ENCODE peak calls at places on chromosomes 7 and 10, in six cellular contexts. S is dorsolateral prefrontal cortex, O is brain microvascular endothelial cell, M is H9, K is cardiac fibroblast, Z is nephron progenitor cell. R is an unnamed sample.

GRCh38 chr10:2772791-2773644 is 294.3 kb upstream of the PFKP start:
- DNase-seq in Z (peak), M (no peak), O (no peak), S (no peak), K (no peak), R (peak)

GRCh38 chr7:101817031-101817929 is at the start of gene CUX1:
- DNase-seq in M (peak), O (no peak), Z (peak), K (no peak), S (no peak), R (peak)

GRCh38 chr7:154914580-154915380 is 88.1 kb downstream of the PAXIP1 start:
- DNase-seq in K (no peak), Z (no peak), S (no peak), O (no peak), M (peak), R (peak)

GRCh38 chr10:43264324-43264986 is 2.4 kb downstream of the RASGEF1A start:
- DNase-seq in S (no peak), K (no peak), Z (no peak), M (no peak), O (no peak), R (no peak)

GRCh38 chr7:116291937-116292336 is 81.6 kb downstream of the TES start:
- DNase-seq in K (no peak), Z (no peak), M (no peak), O (no peak), S (no peak), R (no peak)

GRCh38 chr10:100847440-100847839 is 65.3 kb upstream of the SLF2 start:
- DNase-seq in Z (no peak), K (no peak), M (no peak), S (no peak), O (peak), R (no peak)

GRCh38 chr10:42640610-42641229 is 2.4 kb upstream of the ZNF33B start:
- DNase-seq in M (peak), O (no peak), K (no peak), Z (no peak), S (no peak), R (no peak)

GRCh38 chr7:17599733-17600685 is 301.6 kb downstream of the AHR start:
- DNase-seq in K (peak), O (peak), S (no peak), M (no peak), Z (no peak), R (no peak)

GRCh38 chr10:70551971-70552422 is 50.5 kb downstream of the PRF1 start:
- DNase-seq in S (no peak), K (peak), M (no peak), Z (no peak), O (peak), R (no peak)

GRCh38 chr10:70552585-70552984 is 50.0 kb downstream of the PRF1 start:
- DNase-seq in S (no peak), Z (no peak), M (no peak), O (no peak), K (no peak), R (no peak)

GRCh38 chr10:70549351-70549961 is 53.1 kb downstream of the PRF1 start:
- DNase-seq in S (no peak), M (no peak), Z (no peak), K (no peak), O (no peak), R (no peak)

GRCh38 chr10:70549962-70550845 is 52.3 kb downstream of the PRF1 start:
- DNase-seq in M (peak), Z (peak), O (peak), K (peak), S (peak), R (peak)

DNA sequence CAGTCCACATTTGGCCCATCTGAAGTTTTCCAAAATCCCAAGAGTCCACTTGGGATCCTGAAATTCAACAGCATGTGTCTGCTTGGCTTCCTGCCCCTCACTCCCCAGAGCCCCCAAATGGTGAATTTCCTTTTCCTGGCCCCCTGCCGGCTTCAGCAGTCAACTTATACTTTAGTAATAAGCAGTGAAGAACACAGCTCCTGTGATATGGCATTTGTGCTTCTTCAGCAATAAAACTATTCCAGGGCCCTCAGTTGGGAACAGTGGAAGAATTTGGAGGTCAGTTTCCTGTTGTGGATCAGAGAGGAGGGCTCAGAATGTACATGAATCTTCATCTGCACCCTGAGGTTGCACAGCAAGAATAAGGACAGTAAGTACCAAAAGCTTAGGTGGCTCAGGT is 51.0 kb downstream of the PRF1 start:
- DNase-seq in M (no peak), S (no peak), O (no peak), K (peak), Z (no peak), R (no peak)
- TF ChIP-seq CTCF in M (no peak), S (no peak), O (peak), K (no peak), Z (no peak), R (no peak)

GRCh38 chr10:37109000-37109399 is 16.4 kb upstream of the ANKRD30A start:
- DNase-seq in O (no peak), S (no peak), Z (no peak), M (no peak), K (no peak), R (no peak)
- TF ChIP-seq CTCF in O (no peak), S (no peak), Z (no peak), M (no peak), K (no peak), R (no peak)

GRCh38 chr7:32036557-32036956 is 33.6 kb downstream of the PDE1C start:
- DNase-seq in K (no peak), Z (no peak), O (no peak), M (no peak), S (no peak), R (no peak)

GRCh38 chr7:32043688-32044087 is 26.5 kb downstream of the PDE1C start:
- DNase-seq in M (no peak), O (peak), K (peak), Z (no peak), S (no peak), R (no peak)

GRCh38 chr7:32037650-32038198 is 32.5 kb downstream of the PDE1C start:
- DNase-seq in M (no peak), K (no peak), Z (no peak), O (no peak), S (no peak), R (no peak)

GRCh38 chr7:32042900-32043299 is 27.3 kb downstream of the PDE1C start:
- DNase-seq in Z (no peak), K (no peak), M (no peak), S (no peak), O (no peak), R (no peak)

DNA sequence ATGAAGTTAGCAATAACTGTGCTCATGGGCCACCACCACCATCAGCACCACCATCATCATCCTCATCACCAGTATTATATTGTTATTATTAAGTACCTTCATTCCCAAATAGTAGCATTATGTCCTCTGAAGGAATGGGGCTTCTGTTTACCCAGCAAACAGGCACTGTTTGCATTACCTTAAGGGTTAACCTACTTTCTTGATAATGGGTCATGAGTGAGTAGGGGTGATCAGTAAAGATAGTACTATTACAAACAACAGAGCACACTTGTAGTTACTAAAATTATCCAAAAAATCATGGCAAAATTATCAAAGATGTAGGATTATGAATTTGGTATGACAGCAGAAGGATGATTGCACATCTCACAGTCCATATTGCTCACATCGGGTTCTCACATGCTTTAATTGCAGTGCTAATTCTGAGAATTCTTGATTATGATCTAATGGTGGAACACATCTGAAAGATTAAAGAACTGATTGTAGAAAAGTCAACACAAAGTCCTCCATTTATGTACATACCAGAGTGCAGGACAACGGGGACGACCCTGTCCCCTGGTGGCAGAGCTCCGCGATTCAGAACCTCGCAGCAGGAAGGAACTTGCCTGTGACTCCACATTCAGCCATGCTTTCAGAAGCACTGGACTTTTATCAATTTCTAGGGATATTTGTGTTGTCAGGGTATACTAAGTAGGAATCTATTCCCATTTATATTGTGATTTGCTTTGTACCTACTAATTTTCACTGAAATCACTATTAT is 31.0 kb downstream of the PDE1C start:
- DNase-seq in Z (no peak), K (no peak), O (no peak), M (no peak), S (no peak), R (no peak)
- TF ChIP-seq CTCF in Z (no peak), K (no peak), O (peak), M (peak), S (peak), R (no peak)

DNA sequence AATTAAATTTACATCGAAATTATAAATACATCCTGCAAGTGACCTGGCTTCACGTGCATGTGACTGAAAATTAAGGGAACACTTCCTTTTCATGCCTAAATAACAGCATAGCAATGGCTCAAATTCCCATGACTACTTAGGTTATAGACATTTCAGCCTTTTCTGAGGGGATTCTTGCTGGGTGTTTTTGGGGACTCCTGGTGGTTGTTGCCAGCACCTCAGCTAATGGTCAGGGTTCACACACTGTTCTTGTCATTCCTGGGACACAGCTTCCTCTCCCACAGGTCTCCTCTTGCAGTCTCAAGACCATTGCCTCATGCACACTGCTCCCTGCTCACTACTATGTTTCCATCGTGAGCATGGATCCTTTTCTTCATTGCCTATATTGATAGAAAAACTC is 148.9 kb upstream of the GLI3 start:
- DNase-seq in M (no peak), K (no peak), Z (no peak), S (no peak), O (no peak), R (no peak)
- TF ChIP-seq CTCF in M (peak), K (peak), Z (no peak), S (no peak), O (peak), R (no peak)

DNA sequence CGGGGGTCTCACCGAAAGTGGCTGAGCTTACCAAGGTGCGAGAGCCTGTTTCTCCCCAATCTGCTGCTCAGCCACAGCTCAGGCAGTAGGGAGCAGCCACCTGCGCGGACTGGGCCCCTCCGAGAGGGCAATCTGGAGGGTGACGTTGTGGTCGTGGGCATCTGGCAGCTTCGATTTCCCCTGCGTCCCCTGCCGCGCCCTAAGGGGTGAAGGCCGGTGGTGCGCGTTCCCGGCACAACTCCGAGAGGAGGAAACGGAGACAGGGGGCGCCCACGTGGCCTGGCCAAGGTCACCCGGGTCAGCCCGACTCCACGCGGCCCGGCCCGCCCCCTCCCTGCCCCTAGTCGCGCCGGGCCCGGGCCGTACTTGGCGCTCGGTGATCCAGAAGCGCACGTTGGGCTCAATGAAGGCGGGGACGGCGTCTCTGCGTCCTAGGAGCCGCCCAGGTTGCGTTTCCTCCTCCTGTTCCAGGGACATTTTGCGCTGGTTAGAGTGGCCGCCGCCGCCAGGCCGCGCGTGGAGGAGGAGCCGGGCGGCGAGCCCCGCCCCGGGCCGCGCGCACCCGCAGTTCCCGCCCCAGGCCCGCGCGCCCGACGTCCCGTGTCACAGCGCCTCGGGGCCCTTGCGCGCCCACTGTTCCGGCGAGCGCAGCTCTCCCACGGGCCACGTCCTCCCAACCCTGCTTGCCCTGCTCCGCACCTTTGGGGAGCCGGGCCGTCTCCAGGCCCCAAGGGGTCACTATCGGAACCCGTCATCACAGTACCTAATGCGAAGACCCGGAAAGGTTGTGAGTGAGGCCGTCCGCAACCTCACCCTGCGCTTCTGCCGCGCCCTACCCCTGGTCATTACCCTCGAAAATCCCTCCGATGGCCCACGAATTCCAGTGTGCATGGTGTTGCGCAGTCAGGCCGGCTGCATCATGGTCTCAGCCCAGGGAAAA is at the start of gene SFXN4:
- DNase-seq in Z (peak), M (peak), S (peak), O (peak), K (peak), R (peak)
- TF ChIP-seq CTCF in Z (no peak), M (peak), S (peak), O (no peak), K (no peak), R (no peak)

GRCh38 chr10:75399461-75400162 is 2.0 kb downstream of the ZNF503 start:
- DNase-seq in O (peak), K (peak), M (peak), S (peak), Z (peak), R (peak)
- TF ChIP-seq CTCF in O (peak), K (peak), M (peak), S (peak), Z (peak), R (peak)

GRCh38 chr7:120274482-120274881 is 1.5 kb downstream of the KCND2 start:
- DNase-seq in S (no peak), O (no peak), M (no peak), K (no peak), Z (no peak), R (no peak)
- TF ChIP-seq CTCF in S (no peak), O (no peak), M (no peak), K (no peak), Z (no peak), R (no peak)

GRCh38 chr7:106462365-106462859 is 177.6 kb upstream of the NAMPT start:
- DNase-seq in S (no peak), K (peak), M (no peak), O (peak), Z (no peak), R (no peak)
- TF ChIP-seq CTCF in S (peak), K (peak), M (peak), O (peak), Z (peak), R (peak)

GRCh38 chr10:44921061-44921460 is 9.9 kb downstream of the TMEM72 start:
- DNase-seq in K (no peak), M (no peak), O (no peak), S (no peak), Z (no peak), R (no peak)
- TF ChIP-seq CTCF in K (no peak), M (no peak), O (no peak), S (no peak), Z (no peak), R (no peak)